ENCODE peak calls at places on chromosome 14, in six cellular contexts. Z is kidney, F is HL-60, X is IMR-90, T is bronchial epithelial cell, B is A549. S is an unnamed sample.
A peak's percentile ranks its signal among the peaks of the same experiment; 100 is the strongest.

GRCh38 chr14:21268612-21269251 is 510 bp downstream of the HNRNPC start:
- DNase-seq in Z (no peak), F (peak; percentile 45), X (peak; percentile 65), T (peak; percentile 48), B (no peak), S (peak; percentile 84)

GRCh38 chr14:32821989-32822653 is 116.6 kb upstream of the NPAS3 start:
- DNase-seq in Z (no peak), F (no peak), X (peak; percentile 4), T (no peak), B (no peak), S (peak; percentile 52)

GRCh38 chr14:32480337-32480736 is 151.2 kb downstream of the AKAP6 start:
- DNase-seq in Z (no peak), F (no peak), X (peak; percentile 70), T (no peak), B (no peak), S (peak; percentile 39)

GRCh38 chr14:84468153-84468552 is 1061.8 kb upstream of the FLRT2 start:
- DNase-seq in Z (no peak), F (no peak), X (no peak), T (no peak), B (no peak), S (no peak)

GRCh38 chr14:65369560-65369959 is 43.0 kb upstream of the FUT8 start:
- DNase-seq in Z (no peak), F (no peak), X (no peak), T (no peak), B (no peak), S (no peak)

GRCh38 chr14:36238666-36239363 is 62.3 kb upstream of the PTCSC3 start:
- DNase-seq in Z (no peak), F (peak; percentile 33), X (peak; percentile 70), T (peak; percentile 99), B (no peak), S (peak; percentile 35)

GRCh38 chr14:51730674-51731073 is 79.0 kb downstream of the FRMD6 start:
- DNase-seq in Z (no peak), F (no peak), X (peak; percentile 1), T (no peak), B (no peak), S (no peak)

GRCh38 chr14:51860164-51860835 is at the start of gene GNG2:
- DNase-seq in Z (peak; percentile 96), F (peak; percentile 86), X (peak; percentile 75), T (peak; percentile 41), B (peak; percentile 40), S (peak; percentile 85)

GRCh38 chr14:26917086-26917485 is 319.3 kb upstream of the NOVA1 start:
- DNase-seq in Z (no peak), F (no peak), X (peak; percentile 2), T (peak; percentile 40), B (no peak), S (peak; percentile 71)

GRCh38 chr14:83425138-83425537 is 1891.5 kb upstream of the SEL1L start:
- DNase-seq in Z (no peak), F (no peak), X (peak; percentile 42), T (peak; percentile 53), B (no peak), S (peak; percentile 63)

GRCh38 chr14:33891700-33892099 is 59.2 kb downstream of the EGLN3 start:
- DNase-seq in Z (no peak), F (no peak), X (no peak), T (no peak), B (no peak), S (no peak)

GRCh38 chr14:92466068-92466458 is 47.5 kb upstream of the RIN3 start:
- DNase-seq in Z (no peak), F (no peak), X (no peak), T (no peak), B (no peak), S (no peak)

GRCh38 chr14:98163285-98163741 is 1108.7 kb downstream of the BCL11B start:
- DNase-seq in Z (no peak), F (no peak), X (no peak), T (no peak), B (no peak), S (no peak)

GRCh38 chr14:92632546-92633273 is 115.7 kb downstream of the LGMN start:
- DNase-seq in Z (peak; percentile 52), F (no peak), X (no peak), T (no peak), B (no peak), S (no peak)

GRCh38 chr14:24177041-24177825 is 5.4 kb downstream of the REC8 start:
- DNase-seq in Z (peak; percentile 60), F (no peak), X (no peak), T (no peak), B (no peak), S (no peak)

GRCh38 chr14:61451891-61452400 is 130.6 kb downstream of the PRKCH start:
- DNase-seq in Z (no peak), F (no peak), X (no peak), T (no peak), B (no peak), S (no peak)

GRCh38 chr14:103104654-103105511 is 10.4 kb downstream of the EXOC3L4 start:
- DNase-seq in Z (peak; percentile 89), F (peak; percentile 47), X (peak; percentile 50), T (no peak), B (no peak), S (peak; percentile 66)

GRCh38 chr14:93991212-93991611 is 5.9 kb upstream of the CCDC197 start:
- DNase-seq in Z (peak; percentile 9), F (no peak), X (no peak), T (no peak), B (no peak), S (no peak)

GRCh38 chr14:71142375-71143038 is 235.2 kb downstream of the PCNX1 start:
- DNase-seq in Z (no peak), F (peak; percentile 81), X (peak; percentile 98), T (peak; percentile 94), B (no peak), S (peak; percentile 90)

GRCh38 chr14:102498005-102498677 is 11.4 kb downstream of the ANKRD9 start:
- DNase-seq in Z (no peak), F (no peak), X (no peak), T (no peak), B (no peak), S (no peak)

GRCh38 chr14:30389901-30390394 is 169.0 kb upstream of the G2E3 start:
- DNase-seq in Z (no peak), F (no peak), X (no peak), T (no peak), B (no peak), S (no peak)

GRCh38 chr14:72284176-72284575 is 351.9 kb downstream of the RGS6 start:
- DNase-seq in Z (no peak), F (no peak), X (no peak), T (no peak), B (no peak), S (no peak)

GRCh38 chr14:67620217-67620789 is 583 bp downstream of the ARG2 start:
- DNase-seq in Z (peak; percentile 74), F (no peak), X (peak; percentile 7), T (peak; percentile 17), B (peak; percentile 21), S (peak; percentile 27)

GRCh38 chr14:61493239-61493638 is 171.9 kb downstream of the PRKCH start:
- DNase-seq in Z (no peak), F (no peak), X (peak; percentile 94), T (peak; percentile 70), B (no peak), S (peak; percentile 86)

GRCh38 chr14:61887628-61888027 is 125.4 kb downstream of the SNAPC1 start:
- DNase-seq in Z (no peak), F (no peak), X (no peak), T (no peak), B (no peak), S (peak; percentile 4)

GRCh38 chr14:99522457-99522891 is 41.3 kb downstream of the CCNK start:
- DNase-seq in Z (peak; percentile 74), F (no peak), X (peak; percentile 78), T (peak; percentile 24), B (peak; percentile 53), S (peak; percentile 44)
- TF ChIP-seq CTCF in Z (no peak), F (no peak), X (peak; percentile 44), T (no peak), B (no peak), S (no peak)

GRCh38 chr14:91059576-91060471 is 617 bp downstream of the RPS6KA5 start:
- DNase-seq in Z (peak; percentile 88), F (peak; percentile 14), X (no peak), T (peak; percentile 20), B (peak; percentile 41), S (peak; percentile 7)
- TF ChIP-seq CTCF in Z (peak; percentile 33), F (no peak), X (peak; percentile 35), T (peak; percentile 37), B (peak; percentile 40), S (no peak)

GRCh38 chr14:95713596-95714371 is at the start of gene TCL1A:
- DNase-seq in Z (peak; percentile 74), F (no peak), X (no peak), T (no peak), B (no peak), S (no peak)
- TF ChIP-seq CTCF in Z (no peak), F (no peak), X (no peak), T (no peak), B (no peak), S (no peak)

GRCh38 chr14:69612759-69613145 is 1.4 kb downstream of the SUSD6 start:
- DNase-seq in Z (no peak), F (no peak), X (no peak), T (peak; percentile 71), B (no peak), S (no peak)
- TF ChIP-seq CTCF in Z (no peak), F (no peak), X (peak; percentile 15), T (no peak), B (peak; percentile 33), S (peak; percentile 31)

GRCh38 chr14:90447720-90448497 is 51.1 kb downstream of the CALM1 start:
- DNase-seq in Z (no peak), F (no peak), X (no peak), T (peak; percentile 50), B (no peak), S (no peak)
- TF ChIP-seq CTCF in Z (no peak), F (no peak), X (no peak), T (no peak), B (no peak), S (no peak)

DNA sequence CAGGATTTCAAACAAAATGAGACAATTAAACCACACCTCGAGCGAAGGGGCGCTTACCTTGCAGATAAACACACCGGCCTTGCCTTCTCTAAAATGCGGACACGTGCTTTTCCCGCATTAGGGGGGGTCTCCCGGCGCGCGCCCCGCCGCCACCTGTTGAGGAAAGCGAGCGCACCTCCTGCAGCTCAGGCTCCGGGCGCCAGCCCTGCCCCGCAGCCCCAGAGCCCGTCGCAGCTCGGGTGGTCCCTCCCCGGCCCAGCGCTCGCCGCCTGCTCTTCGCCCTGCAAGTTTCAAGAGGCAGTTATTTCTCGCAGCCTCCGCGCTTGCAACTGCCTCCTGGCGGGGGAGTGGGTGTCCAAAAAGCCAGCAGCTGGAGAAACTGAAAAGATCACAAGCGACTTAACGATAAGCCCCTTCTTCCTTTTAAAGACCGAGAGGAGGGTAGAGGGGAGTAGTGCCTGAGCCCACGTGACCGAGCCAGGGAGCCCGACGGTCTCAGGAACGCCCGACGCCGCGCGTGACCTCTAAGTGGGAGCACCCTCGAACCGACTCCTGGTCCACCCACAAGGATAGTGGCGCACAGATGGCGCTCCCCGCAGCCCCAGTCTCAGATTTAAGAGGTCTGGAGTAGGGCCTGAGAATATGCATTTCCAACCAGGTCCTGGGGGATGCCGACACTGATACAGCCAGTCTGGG is at the start of gene ESR2:
- DNase-seq in Z (peak; percentile 80), F (no peak), X (peak; percentile 36), T (peak; percentile 14), B (peak; percentile 15), S (peak; percentile 67)
- TF ChIP-seq CTCF in Z (no peak), F (no peak), X (peak; percentile 38), T (peak; percentile 33), B (no peak), S (peak; percentile 72)

S was measured in choroid plexus epithelial cell.